ENCODE peak calls at places on chromosomes 11 and 22, in six cellular contexts. One of them, this sample, is unnamed.

GRCh38 chr11:106426696-106427095 is 349.2 kb downstream of the AASDHPPT start:
- DNase-seq in SK-N-SH: no peak
- DNase-seq in spleen: no peak
- DNase-seq in Caco-2: no peak
- DNase-seq in IMR-90: no peak
- DNase-seq in cardiac muscle cell: no peak
- DNase-seq in this sample: no peak

GRCh38 chr22:38177926-38178604 is 3.6 kb downstream of the PLA2G6 start:
- DNase-seq in SK-N-SH: no peak
- DNase-seq in spleen: no peak
- DNase-seq in Caco-2: peak; percentile 74
- DNase-seq in IMR-90: peak; percentile 89
- DNase-seq in cardiac muscle cell: no peak
- DNase-seq in this sample: peak; percentile 4

GRCh38 chr22:49662681-49663080 is 165.0 kb downstream of the BRD1 start:
- DNase-seq in SK-N-SH: no peak
- DNase-seq in spleen: no peak
- DNase-seq in Caco-2: no peak
- DNase-seq in IMR-90: no peak
- DNase-seq in cardiac muscle cell: no peak
- DNase-seq in this sample: no peak

GRCh38 chr22:49525776-49526535 is 301.7 kb downstream of the BRD1 start:
- DNase-seq in SK-N-SH: no peak
- DNase-seq in spleen: peak; percentile 78
- DNase-seq in Caco-2: no peak
- DNase-seq in IMR-90: no peak
- DNase-seq in cardiac muscle cell: no peak
- DNase-seq in this sample: no peak

GRCh38 chr22:23878219-23878618 is 16.0 kb upstream of the MIF start:
- DNase-seq in SK-N-SH: no peak
- DNase-seq in spleen: peak; percentile 10
- DNase-seq in Caco-2: no peak
- DNase-seq in IMR-90: no peak
- DNase-seq in cardiac muscle cell: no peak
- DNase-seq in this sample: no peak

GRCh38 chr22:30878516-30879365 is 89.8 kb downstream of the MORC2 start:
- DNase-seq in SK-N-SH: peak; percentile 79
- DNase-seq in spleen: peak; percentile 56
- DNase-seq in Caco-2: no peak
- DNase-seq in IMR-90: no peak
- DNase-seq in cardiac muscle cell: peak; percentile 44
- DNase-seq in this sample: peak; percentile 39

GRCh38 chr11:90446207-90446606 is 223.4 kb upstream of the CHORDC1 start:
- DNase-seq in SK-N-SH: no peak
- DNase-seq in spleen: no peak
- DNase-seq in Caco-2: peak; percentile 31
- DNase-seq in IMR-90: no peak
- DNase-seq in cardiac muscle cell: peak; percentile 67
- DNase-seq in this sample: no peak

GRCh38 chr11:108654994-108655631 is 9.8 kb upstream of the DDX10 start:
- DNase-seq in SK-N-SH: peak; percentile 51
- DNase-seq in spleen: no peak
- DNase-seq in Caco-2: peak; percentile 74
- DNase-seq in IMR-90: peak; percentile 56
- DNase-seq in cardiac muscle cell: peak; percentile 61
- DNase-seq in this sample: peak; percentile 55

GRCh38 chr22:33129621-33130020 is 71.4 kb upstream of the SYN3 start:
- DNase-seq in SK-N-SH: no peak
- DNase-seq in spleen: no peak
- DNase-seq in Caco-2: no peak
- DNase-seq in IMR-90: no peak
- DNase-seq in cardiac muscle cell: no peak
- DNase-seq in this sample: no peak

GRCh38 chr22:43820671-43821305 is 8.7 kb upstream of the EFCAB6 start:
- DNase-seq in SK-N-SH: no peak
- DNase-seq in spleen: no peak
- DNase-seq in Caco-2: no peak
- DNase-seq in IMR-90: no peak
- DNase-seq in cardiac muscle cell: no peak
- DNase-seq in this sample: no peak

GRCh38 chr22:29756341-29756740 is 10.5 kb downstream of the ZMAT5 start:
- DNase-seq in SK-N-SH: no peak
- DNase-seq in spleen: no peak
- DNase-seq in Caco-2: no peak
- DNase-seq in IMR-90: no peak
- DNase-seq in cardiac muscle cell: no peak
- DNase-seq in this sample: no peak

GRCh38 chr11:33885338-33886005 is 6.4 kb downstream of the LMO2 start:
- DNase-seq in SK-N-SH: no peak
- DNase-seq in spleen: no peak
- DNase-seq in Caco-2: no peak
- DNase-seq in IMR-90: no peak
- DNase-seq in cardiac muscle cell: no peak
- DNase-seq in this sample: no peak

GRCh38 chr22:29147241-29147919 is 58.3 kb upstream of the EMID1 start:
- DNase-seq in SK-N-SH: no peak
- DNase-seq in spleen: peak; percentile 56
- DNase-seq in Caco-2: no peak
- DNase-seq in IMR-90: no peak
- DNase-seq in cardiac muscle cell: no peak
- DNase-seq in this sample: no peak

GRCh38 chr11:25775608-25776007 is 556.3 kb upstream of the ANO3 start:
- DNase-seq in SK-N-SH: no peak
- DNase-seq in spleen: no peak
- DNase-seq in Caco-2: no peak
- DNase-seq in IMR-90: no peak
- DNase-seq in cardiac muscle cell: no peak
- DNase-seq in this sample: no peak

GRCh38 chr22:38316340-38317236 is 645 bp downstream of the CSNK1E start:
- DNase-seq in SK-N-SH: peak; percentile 79
- DNase-seq in spleen: peak; percentile 90
- DNase-seq in Caco-2: peak; percentile 56
- DNase-seq in IMR-90: peak; percentile 51
- DNase-seq in cardiac muscle cell: peak; percentile 61
- DNase-seq in this sample: peak; percentile 56

GRCh38 chr11:106172389-106172991 is 95.0 kb downstream of the AASDHPPT start:
- DNase-seq in SK-N-SH: peak; percentile 21
- DNase-seq in spleen: no peak
- DNase-seq in Caco-2: peak; percentile 33
- DNase-seq in IMR-90: no peak
- DNase-seq in cardiac muscle cell: no peak
- DNase-seq in this sample: peak; percentile 20

GRCh38 chr22:19565382-19565902 is 41.2 kb upstream of the CLDN5 start:
- DNase-seq in SK-N-SH: no peak
- DNase-seq in spleen: no peak
- DNase-seq in Caco-2: no peak
- DNase-seq in IMR-90: no peak
- DNase-seq in cardiac muscle cell: no peak
- DNase-seq in this sample: no peak

GRCh38 chr22:45585437-45585755 is 82.7 kb downstream of the FBLN1 start:
- DNase-seq in SK-N-SH: no peak
- DNase-seq in spleen: no peak
- DNase-seq in Caco-2: no peak
- DNase-seq in IMR-90: peak; percentile 65
- DNase-seq in cardiac muscle cell: no peak
- DNase-seq in this sample: no peak

GRCh38 chr11:101346591-101346990 is 217.0 kb upstream of the PGR start:
- DNase-seq in SK-N-SH: no peak
- DNase-seq in spleen: no peak
- DNase-seq in Caco-2: no peak
- DNase-seq in IMR-90: peak; percentile 20
- DNase-seq in cardiac muscle cell: no peak
- DNase-seq in this sample: no peak

GRCh38 chr11:17777726-17778091 is 43.1 kb downstream of the KCNC1 start:
- DNase-seq in SK-N-SH: no peak
- DNase-seq in spleen: peak; percentile 43
- DNase-seq in Caco-2: no peak
- DNase-seq in IMR-90: no peak
- DNase-seq in cardiac muscle cell: no peak
- DNase-seq in this sample: no peak

GRCh38 chr11:34653851-34654490 is 33.1 kb downstream of the EHF start:
- DNase-seq in SK-N-SH: no peak
- DNase-seq in spleen: no peak
- DNase-seq in Caco-2: peak; percentile 66
- DNase-seq in IMR-90: peak; percentile 99
- DNase-seq in cardiac muscle cell: no peak
- DNase-seq in this sample: no peak

GRCh38 chr11:17722000-17722643 is 2.8 kb downstream of the MYOD1 start:
- DNase-seq in SK-N-SH: peak; percentile 70
- DNase-seq in spleen: no peak
- DNase-seq in Caco-2: no peak
- DNase-seq in IMR-90: peak; percentile 11
- DNase-seq in cardiac muscle cell: no peak
- DNase-seq in this sample: no peak

DNA sequence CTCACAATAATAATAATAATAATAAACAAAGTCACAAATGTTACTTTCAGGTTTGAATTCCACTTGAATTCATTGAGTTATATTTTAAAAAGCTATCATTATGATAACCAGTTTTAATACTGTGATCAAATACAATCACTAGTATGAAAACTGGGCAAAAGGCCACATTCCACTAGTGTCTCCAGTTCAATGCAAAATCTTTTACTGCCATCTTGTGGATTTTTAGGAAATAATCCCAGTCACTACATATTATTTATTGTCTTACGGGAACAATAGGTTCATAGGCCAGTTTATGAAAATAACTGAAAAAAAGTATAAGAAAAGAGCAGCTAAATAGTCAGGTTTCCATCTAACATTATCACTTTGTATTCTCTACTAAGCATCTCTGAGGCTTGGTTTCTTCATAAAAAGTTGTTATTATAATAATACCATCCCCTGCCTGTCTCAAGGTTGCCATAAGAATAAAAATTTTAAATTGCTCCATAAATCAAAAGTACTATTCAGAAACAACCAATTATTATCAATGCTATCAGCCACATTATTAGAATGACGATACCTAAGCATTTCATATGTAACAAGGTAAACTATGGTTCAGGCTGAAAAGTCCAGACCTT is 533.9 kb upstream of the CCDC90B start:
- DNase-seq in SK-N-SH: peak; percentile 29
- DNase-seq in spleen: no peak
- DNase-seq in Caco-2: peak; percentile 53
- DNase-seq in IMR-90: peak; percentile 79
- DNase-seq in cardiac muscle cell: peak; percentile 39
- DNase-seq in this sample: no peak
- TF ChIP-seq CTCF in SK-N-SH: peak; percentile 80
- TF ChIP-seq CTCF in spleen: peak; percentile 50
- TF ChIP-seq CTCF in Caco-2: peak; percentile 67
- TF ChIP-seq CTCF in IMR-90: peak; percentile 87
- TF ChIP-seq CTCF in cardiac muscle cell: peak; percentile 47
- TF ChIP-seq CTCF in this sample: peak; percentile 64

GRCh38 chr11:98062714-98063113 is 958.0 kb upstream of the CNTN5 start:
- DNase-seq in SK-N-SH: no peak
- DNase-seq in spleen: no peak
- DNase-seq in Caco-2: no peak
- DNase-seq in IMR-90: no peak
- DNase-seq in cardiac muscle cell: no peak
- DNase-seq in this sample: no peak

GRCh38 chr11:98060759-98061158 is 960.0 kb upstream of the CNTN5 start:
- DNase-seq in SK-N-SH: no peak
- DNase-seq in spleen: no peak
- DNase-seq in Caco-2: no peak
- DNase-seq in IMR-90: no peak
- DNase-seq in cardiac muscle cell: no peak
- DNase-seq in this sample: no peak

GRCh38 chr11:98061858-98062257 is 958.9 kb upstream of the CNTN5 start:
- DNase-seq in SK-N-SH: no peak
- DNase-seq in spleen: no peak
- DNase-seq in Caco-2: no peak
- DNase-seq in IMR-90: no peak
- DNase-seq in cardiac muscle cell: no peak
- DNase-seq in this sample: no peak

GRCh38 chr11:98059488-98059887 is 961.3 kb upstream of the CNTN5 start:
- DNase-seq in SK-N-SH: no peak
- DNase-seq in spleen: no peak
- DNase-seq in Caco-2: no peak
- DNase-seq in IMR-90: no peak
- DNase-seq in cardiac muscle cell: no peak
- DNase-seq in this sample: no peak

DNA sequence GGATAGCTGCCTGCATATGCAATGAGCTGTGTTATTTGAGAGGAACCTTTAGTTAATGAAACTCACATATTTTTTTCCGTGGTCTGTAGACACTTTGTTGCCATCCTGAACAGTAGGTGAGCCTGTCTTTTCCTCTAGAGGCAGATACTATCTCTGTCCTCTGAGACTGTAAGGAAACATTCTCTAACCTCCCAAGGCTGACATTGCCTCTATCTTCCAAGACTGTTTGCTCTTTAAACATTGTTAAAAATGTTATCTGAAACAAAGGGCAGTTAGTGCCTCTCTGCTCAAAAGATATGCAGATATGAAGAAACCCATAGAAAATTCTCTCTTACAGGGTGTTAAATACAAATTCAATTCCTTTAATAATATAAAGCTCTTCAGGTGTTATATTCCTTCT is 963.8 kb upstream of the CNTN5 start:
- DNase-seq in SK-N-SH: no peak
- DNase-seq in spleen: no peak
- DNase-seq in Caco-2: peak; percentile 48
- DNase-seq in IMR-90: no peak
- DNase-seq in cardiac muscle cell: no peak
- DNase-seq in this sample: no peak
- TF ChIP-seq CTCF in SK-N-SH: no peak
- TF ChIP-seq CTCF in spleen: no peak
- TF ChIP-seq CTCF in Caco-2: no peak
- TF ChIP-seq CTCF in IMR-90: no peak
- TF ChIP-seq CTCF in cardiac muscle cell: no peak
- TF ChIP-seq CTCF in this sample: no peak

GRCh38 chr11:63920870-63921417 is 4.0 kb upstream of the RCOR2 start:
- DNase-seq in SK-N-SH: no peak
- DNase-seq in spleen: no peak
- DNase-seq in Caco-2: no peak
- DNase-seq in IMR-90: no peak
- DNase-seq in cardiac muscle cell: peak; percentile 70
- DNase-seq in this sample: no peak
- TF ChIP-seq CTCF in SK-N-SH: peak; percentile 21
- TF ChIP-seq CTCF in spleen: peak; percentile 58
- TF ChIP-seq CTCF in Caco-2: peak; percentile 6
- TF ChIP-seq CTCF in IMR-90: peak; percentile 42
- TF ChIP-seq CTCF in cardiac muscle cell: peak; percentile 62
- TF ChIP-seq CTCF in this sample: peak; percentile 12

DNA sequence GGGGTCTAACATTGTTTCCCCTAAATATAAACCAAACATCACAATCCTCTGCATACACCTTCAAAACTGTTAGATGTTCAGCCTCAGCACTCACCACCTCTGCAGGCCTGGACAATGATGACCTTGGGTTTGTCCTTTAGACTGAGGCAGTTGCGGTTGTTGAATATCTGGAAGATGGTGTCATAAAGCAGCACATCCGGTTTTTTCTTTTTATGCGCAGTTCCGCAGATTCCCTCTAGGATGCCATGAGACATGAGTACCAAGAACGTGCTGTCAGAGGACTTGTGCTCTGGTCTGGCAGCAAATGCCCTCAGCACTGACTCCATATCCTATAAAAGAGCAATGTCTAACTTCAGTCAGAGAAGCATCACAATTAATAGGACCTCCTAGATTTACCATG is 22.8 kb downstream of the CASP5 start:
- DNase-seq in SK-N-SH: no peak
- DNase-seq in spleen: no peak
- DNase-seq in Caco-2: peak; percentile 59
- DNase-seq in IMR-90: no peak
- DNase-seq in cardiac muscle cell: no peak
- DNase-seq in this sample: peak; percentile 33
- TF ChIP-seq CTCF in SK-N-SH: peak; percentile 12
- TF ChIP-seq CTCF in spleen: no peak
- TF ChIP-seq CTCF in Caco-2: peak; percentile 22
- TF ChIP-seq CTCF in IMR-90: no peak
- TF ChIP-seq CTCF in cardiac muscle cell: no peak
- TF ChIP-seq CTCF in this sample: peak; percentile 43